ENCODE peak calls at places on chromosomes 5 and 9, in six cellular contexts. E, X, I, L, Q and O are unnamed samples.

GRCh38 chr9:104107799-104108198 is 13.7 kb downstream of the SMC2 start:
- DNase-seq in E (no peak), I (no peak), Q (no peak), X (no peak), L (no peak), O (no peak)

GRCh38 chr9:114588671-114589526 is 1.3 kb downstream of the ATP6V1G1 start:
- DNase-seq in E (no peak), X (no peak), I (no peak), L (peak; percentile 37), Q (no peak), O (no peak)

GRCh38 chr5:139808481-139809330 is 13.1 kb downstream of the PSD2 start:
- DNase-seq in I (peak; percentile 82), Q (no peak), L (no peak), X (peak; percentile 18), E (no peak), O (peak; percentile 63)

GRCh38 chr9:69455311-69455710 is 130.3 kb downstream of the ENTREP1 start:
- DNase-seq in L (no peak), X (no peak), E (no peak), Q (no peak), I (no peak), O (no peak)

GRCh38 chr9:113649054-113649453 is 185.5 kb downstream of the RGS3 start:
- DNase-seq in I (no peak), E (no peak), X (no peak), L (peak; percentile 61), Q (no peak), O (no peak)

GRCh38 chr9:88460583-88461332 is 72.5 kb downstream of the SPIN1 start:
- DNase-seq in L (no peak), I (no peak), Q (no peak), X (no peak), E (no peak), O (no peak)

GRCh38 chr9:68595868-68596267 is 55.2 kb upstream of the TMEM252 start:
- DNase-seq in X (no peak), E (no peak), Q (no peak), I (no peak), L (no peak), O (no peak)

GRCh38 chr9:35984021-35984420 is 26.1 kb upstream of the OR2S2 start:
- DNase-seq in E (no peak), L (no peak), Q (no peak), X (no peak), I (no peak), O (no peak)

GRCh38 chr9:72271617-72272478 is 93.2 kb downstream of the ZFAND5 start:
- DNase-seq in I (peak; percentile 49), Q (no peak), X (peak; percentile 47), L (peak; percentile 61), E (no peak), O (peak; percentile 73)

GRCh38 chr9:95171001-95171400 is 146.5 kb downstream of the FANCC start:
- DNase-seq in I (no peak), E (peak; percentile 13), Q (no peak), L (no peak), X (no peak), O (no peak)

GRCh38 chr9:120109242-120109641 is 470.7 kb downstream of the CDK5RAP2 start:
- DNase-seq in I (peak; percentile 82), Q (no peak), L (no peak), E (no peak), X (no peak), O (peak; percentile 45)

GRCh38 chr5:178477224-178478201 is 112.7 kb downstream of the COL23A1 start:
- DNase-seq in X (no peak), Q (no peak), I (no peak), L (no peak), E (no peak), O (no peak)

GRCh38 chr9:83986765-83987401 is 6.3 kb downstream of the RMI1 start:
- DNase-seq in E (no peak), L (peak; percentile 72), I (no peak), X (no peak), Q (no peak), O (no peak)

GRCh38 chr9:117081641-117082317 is 333.1 kb downstream of the ASTN2 start:
- DNase-seq in E (no peak), L (no peak), X (no peak), Q (no peak), I (no peak), O (no peak)

GRCh38 chr5:118637947-118638670 is 350.2 kb downstream of the DTWD2 start:
- DNase-seq in X (no peak), I (no peak), L (no peak), Q (no peak), E (no peak), O (no peak)

GRCh38 chr5:41408676-41409443 is 101.5 kb downstream of the PLCXD3 start:
- DNase-seq in L (no peak), Q (no peak), X (no peak), E (no peak), I (no peak), O (no peak)

GRCh38 chr5:41413067-41413466 is 97.3 kb downstream of the PLCXD3 start:
- DNase-seq in I (no peak), L (no peak), X (no peak), E (no peak), Q (no peak), O (no peak)

GRCh38 chr5:41410307-41410706 is 100.1 kb downstream of the PLCXD3 start:
- DNase-seq in X (no peak), L (no peak), I (no peak), E (no peak), Q (no peak), O (peak; percentile 41)

GRCh38 chr5:41412496-41412895 is 97.9 kb downstream of the PLCXD3 start:
- DNase-seq in E (no peak), I (no peak), Q (no peak), X (no peak), L (no peak), O (peak; percentile 23)

DNA sequence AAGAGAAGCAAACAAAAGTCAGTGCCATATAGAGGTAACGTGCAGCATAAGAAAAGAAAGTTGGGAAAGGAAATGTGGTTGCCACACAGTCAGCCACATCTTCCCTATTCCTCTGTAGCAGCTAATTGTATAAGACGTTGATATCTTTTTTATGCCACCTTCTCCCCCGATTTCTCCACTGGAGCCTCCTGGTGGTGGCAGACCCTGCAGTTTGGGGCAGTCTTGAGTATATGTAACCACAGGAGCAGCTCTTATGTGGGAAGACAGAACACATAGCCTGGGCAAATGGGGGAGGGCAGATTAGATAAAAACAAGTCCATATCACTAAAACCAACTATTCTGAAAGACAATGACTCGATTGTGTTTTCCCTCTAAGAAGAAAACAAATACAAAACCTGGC is 99.7 kb downstream of the PLCXD3 start:
- DNase-seq in E (no peak), L (no peak), X (no peak), Q (no peak), I (peak; percentile 42), O (no peak)
- H3K27ac ChIP-seq in E (no peak overlapping the region), L (no peak overlapping the region), X (no peak overlapping the region), Q (no peak overlapping the region), I (no peak overlapping the region), O (peak overlapping the region; percentile 8)

GRCh38 chr9:127967151-127967809 is 13.5 kb downstream of the EEIG1 start:
- DNase-seq in L (peak; percentile 14), E (no peak), X (no peak), I (no peak), Q (no peak), O (no peak)

GRCh38 chr9:127968717-127969383 is 11.9 kb downstream of the EEIG1 start:
- DNase-seq in E (no peak), Q (no peak), X (no peak), L (peak; percentile 91), I (no peak), O (peak; percentile 82)

GRCh38 chr9:127966416-127967150 is 14.2 kb downstream of the EEIG1 start:
- DNase-seq in X (no peak), I (no peak), L (peak; percentile 17), Q (no peak), E (no peak), O (no peak)

GRCh38 chr9:127965953-127966352 is 14.8 kb downstream of the EEIG1 start:
- DNase-seq in Q (no peak), I (no peak), E (no peak), X (no peak), L (peak; percentile 55), O (no peak)

DNA sequence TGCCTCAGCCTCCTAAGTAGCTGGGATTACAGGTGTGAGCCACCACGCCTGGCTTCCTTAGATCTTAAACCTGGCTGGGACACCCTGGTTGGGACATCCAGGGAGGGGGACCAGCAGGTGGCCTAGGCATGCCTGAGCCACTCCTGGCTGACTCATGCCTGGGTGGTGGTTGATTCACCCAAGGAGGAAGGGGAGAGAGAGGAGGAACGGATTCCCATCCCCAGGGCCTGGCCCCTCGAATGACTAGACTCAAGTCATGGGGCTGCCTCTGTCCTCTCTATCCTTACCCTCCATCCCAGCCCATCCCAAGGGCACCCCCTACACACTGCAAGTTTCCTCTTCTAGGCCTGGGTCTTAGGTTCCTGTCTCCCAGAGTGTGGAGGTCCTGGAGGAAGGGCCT is 12.7 kb downstream of the EEIG1 start:
- DNase-seq in I (no peak), E (no peak), X (peak; percentile 62), Q (no peak), L (peak; percentile 83), O (no peak)
- TF ChIP-seq CTCF in I (no peak), E (no peak), X (no peak), Q (no peak), L (no peak), O (no peak)

GRCh38 chr5:170056561-170057267 is 49.0 kb upstream of the FOXI1 start:
- DNase-seq in X (no peak), Q (no peak), I (no peak), E (no peak), L (no peak), O (no peak)

GRCh38 chr5:170055606-170056005 is 50.1 kb upstream of the FOXI1 start:
- DNase-seq in Q (no peak), I (no peak), E (no peak), L (no peak), X (no peak), O (no peak)

GRCh38 chr5:170057311-170057710 is 48.4 kb upstream of the FOXI1 start:
- DNase-seq in L (no peak), X (no peak), I (no peak), E (no peak), Q (no peak), O (no peak)

GRCh38 chr5:170049713-170050112 is 56.0 kb upstream of the FOXI1 start:
- DNase-seq in Q (no peak), X (no peak), E (no peak), L (no peak), I (no peak), O (no peak)

GRCh38 chr5:170053896-170054295 is 51.8 kb upstream of the FOXI1 start:
- DNase-seq in Q (no peak), E (no peak), I (no peak), L (no peak), X (no peak), O (no peak)
- H3K27me3 ChIP-seq in Q (no peaks in the 10 kb centered on the region), E (no peaks in the 10 kb centered on the region), I (no peaks in the 10 kb centered on the region), L (no peaks in the 10 kb centered on the region), X (no peaks in the 10 kb centered on the region), O (no peaks in the 10 kb centered on the region)

DNA sequence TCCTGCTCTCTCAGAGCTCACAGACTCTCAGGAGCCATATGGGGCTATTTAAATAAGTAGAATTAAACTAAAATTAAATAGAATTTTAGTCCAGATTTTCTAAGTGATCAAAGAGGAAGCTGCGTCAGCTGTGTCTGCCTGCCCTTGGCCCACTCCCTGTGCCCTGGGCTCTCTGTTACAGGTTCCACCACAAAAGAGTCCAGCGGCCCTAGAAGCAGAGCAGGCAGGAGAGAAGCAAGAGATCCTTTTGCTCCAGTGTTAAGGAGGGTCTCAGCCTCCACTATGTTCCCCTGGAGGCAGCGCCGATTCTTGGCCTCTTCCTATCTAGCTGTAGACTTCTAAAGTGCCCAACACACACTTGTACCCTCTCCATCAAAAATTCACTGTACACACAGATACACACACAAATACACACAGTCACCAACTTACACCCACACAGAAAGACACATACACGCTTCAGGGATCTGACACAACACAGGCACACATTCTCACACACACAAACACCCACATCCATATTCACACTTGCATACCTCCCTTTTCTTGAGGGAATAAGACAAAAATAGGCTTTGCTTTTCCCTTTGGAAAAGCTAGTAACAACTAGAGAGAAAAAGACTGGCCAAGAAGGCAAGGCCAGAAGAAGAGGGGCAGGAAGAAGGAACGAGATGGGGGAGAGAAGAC is 5.5 kb upstream of the TNIP1 start:
- DNase-seq in I (no peak), Q (no peak), X (no peak), E (no peak), L (no peak), O (no peak)
- H3K27ac ChIP-seq in I (no peak overlapping the region), Q (peak overlapping the region; percentile 57), X (no peak overlapping the region), E (peak overlapping the region; percentile 88), L (peak overlapping the region; percentile 84), O (no peak overlapping the region)